ENCODE peak calls at places on chromosomes 16 and 17, in nine cellular contexts. F is NCI-H1048; H is stimulated activated CD4-positive, alpha-beta T cell treated with anti-CD3 and anti-CD28 coated beads, Interleukin-2, amount 100 ng/mL, for 24 hours; Z is stimulated activated effector memory CD8-positive, alpha-beta T cell treated with anti-CD3 and anti-CD28 coated beads, Interleukin-12 subunit alpha, Interleukin-12 subunit beta, amount 100 ng/mL, for 72 hours; Q is CD8-positive, alpha-beta T cell; G is activated gamma-delta T cell treated with Interleukin-2 at 50 U/mL for 16 hours; S is Calu3; E is activated T-helper 1 cell treated with anti-CD3 and anti-CD28 coated beads, Interleukin-2, amount 50 U/mL, for 16 hours; A is CD8-positive, alpha-beta memory T cell. I is an unnamed sample.

GRCh38 chr16:19291459-19291858 is 5.9 kb downstream of the CLEC19A start:
- DNase-seq in F (no peak), H (peak), Z (no peak), Q (no peak), G (no peak), S (peak), E (no peak), A (no peak), I (no peak)

GRCh38 chr16:11636172-11636721 is 32.0 kb upstream of the SNN start:
- DNase-seq in F (no peak), H (no peak), Z (no peak), Q (no peak), G (no peak), S (peak), E (no peak), A (no peak), I (no peak)

GRCh38 chr17:29495011-29495410 is 71.8 kb downstream of the ABHD15 start:
- DNase-seq in F (no peak), H (no peak), Z (no peak), Q (no peak), G (no peak), S (no peak), E (no peak), A (no peak), I (peak)

GRCh38 chr16:10949424-10949970 is 5.1 kb downstream of the CLEC16A start:
- DNase-seq in F (no peak), H (peak), Z (no peak), Q (peak), G (no peak), S (no peak), E (no peak), A (no peak), I (no peak)

GRCh38 chr17:19364699-19365498 is 2.4 kb upstream of the B9D1 start:
- DNase-seq in F (no peak), H (no peak), Z (no peak), Q (no peak), G (no peak), S (no peak), E (no peak), A (peak), I (no peak)

GRCh38 chr16:8673611-8674412 is 605 bp upstream of the ABAT start:
- DNase-seq in F (no peak), H (no peak), Z (no peak), Q (no peak), G (no peak), S (no peak), E (no peak), A (peak), I (no peak)

GRCh38 chr17:19713462-19713861 is 2.9 kb downstream of the SLC47A2 start:
- DNase-seq in F (no peak), H (no peak), Z (no peak), Q (no peak), G (no peak), S (no peak), E (no peak), A (no peak), I (no peak)

GRCh38 chr16:14347706-14348105 is 276.6 kb downstream of the MRTFB start:
- DNase-seq in F (no peak), H (no peak), Z (no peak), Q (no peak), G (no peak), S (no peak), E (no peak), A (no peak), I (no peak)

GRCh38 chr16:86306046-86306644 is 204.2 kb upstream of the FOXF1 start:
- DNase-seq in F (no peak), H (no peak), Z (no peak), Q (no peak), G (no peak), S (no peak), E (no peak), A (no peak), I (peak)

GRCh38 chr16:986925-987581 is 5.5 kb downstream of the SOX8 start:
- DNase-seq in F (no peak), H (no peak), Z (no peak), Q (no peak), G (no peak), S (peak), E (no peak), A (no peak), I (no peak)

GRCh38 chr17:2017274-2017941 is 7.7 kb downstream of the RTN4RL1 start:
- DNase-seq in F (no peak), H (no peak), Z (no peak), Q (no peak), G (no peak), S (no peak), E (no peak), A (no peak), I (no peak)

GRCh38 chr16:71727545-71728324 is 3.2 kb upstream of the PHLPP2 start:
- DNase-seq in F (no peak), H (no peak), Z (peak), Q (no peak), G (no peak), S (no peak), E (no peak), A (no peak), I (no peak)

GRCh38 chr16:86668136-86668535 is 89.8 kb downstream of the FOXL1 start:
- DNase-seq in F (no peak), H (no peak), Z (no peak), Q (no peak), G (no peak), S (no peak), E (no peak), A (no peak), I (peak)

GRCh38 chr16:9091867-9092281 is 430 bp downstream of the HAPSTR1 start:
- DNase-seq in F (no peak), H (peak), Z (peak), Q (peak), G (peak), S (peak), E (peak), A (peak), I (peak)

GRCh38 chr16:4344659-4345438 is 6.3 kb downstream of the PAM16 start:
- DNase-seq in F (no peak), H (no peak), Z (no peak), Q (peak), G (no peak), S (no peak), E (no peak), A (no peak), I (no peak)

GRCh38 chr16:49639739-49640388 is 216.0 kb downstream of the ZNF423 start:
- DNase-seq in F (no peak), H (no peak), Z (no peak), Q (no peak), G (no peak), S (no peak), E (no peak), A (no peak), I (peak)

GRCh38 chr17:19315104-19315503 is 47.4 kb downstream of the B9D1 start:
- DNase-seq in F (no peak), H (no peak), Z (no peak), Q (no peak), G (no peak), S (no peak), E (no peak), A (no peak), I (no peak)

GRCh38 chr16:192686-193085 is 12.4 kb downstream of the HBQ1 start:
- DNase-seq in F (no peak), H (no peak), Z (no peak), Q (no peak), G (no peak), S (no peak), E (no peak), A (no peak), I (no peak)

GRCh38 chr16:49725651-49726050 is 130.3 kb downstream of the ZNF423 start:
- DNase-seq in F (no peak), H (no peak), Z (no peak), Q (no peak), G (no peak), S (no peak), E (no peak), A (no peak), I (no peak)

GRCh38 chr16:53704445-53704813 is 473 bp downstream of the FTO start:
- DNase-seq in F (no peak), H (no peak), Z (no peak), Q (no peak), G (no peak), S (no peak), E (no peak), A (no peak), I (no peak)